ENCODE peak calls at places on chromosomes 4 and X, in four cellular contexts. One of them, this sample, is unnamed.

GRCh38 chr4:91812319-91812718 is 491.4 kb upstream of the GRID2 start:
- DNase-seq in GM12878: no peak
- DNase-seq in SK-N-SH: no peak
- DNase-seq in HepG2: no peak
- DNase-seq in this sample: no peak

GRCh38 chrX:78199851-78200250 is 60.4 kb upstream of the TAF9B start:
- DNase-seq in GM12878: no peak
- DNase-seq in SK-N-SH: peak; percentile 43
- DNase-seq in HepG2: peak; percentile 31
- DNase-seq in this sample: no peak

GRCh38 chr4:121950212-121950679 is 1.6 kb downstream of the TRPC3 start:
- DNase-seq in GM12878: no peak
- DNase-seq in SK-N-SH: peak; percentile 86
- DNase-seq in HepG2: peak; percentile 20
- DNase-seq in this sample: peak; percentile 99

GRCh38 chrX:123846598-123847038 is 13.2 kb upstream of the XIAP start:
- DNase-seq in GM12878: no peak
- DNase-seq in SK-N-SH: no peak
- DNase-seq in HepG2: no peak
- DNase-seq in this sample: no peak

GRCh38 chrX:49171752-49172279 is at the start of gene PLP2:
- DNase-seq in GM12878: no peak
- DNase-seq in SK-N-SH: peak; percentile 76
- DNase-seq in HepG2: no peak
- DNase-seq in this sample: no peak

GRCh38 chr4:156763511-156763910 is 208.1 kb downstream of the PDGFC start:
- DNase-seq in GM12878: no peak
- DNase-seq in SK-N-SH: peak; percentile 2
- DNase-seq in HepG2: no peak
- DNase-seq in this sample: no peak

GRCh38 chrX:2707334-2707760 is 16.3 kb downstream of the CD99 start:
- DNase-seq in GM12878: peak; percentile 95
- DNase-seq in SK-N-SH: peak; percentile 67
- DNase-seq in HepG2: peak; percentile 84
- DNase-seq in this sample: no peak

GRCh38 chr4:108010167-108010566 is 20.5 kb downstream of the HADH start:
- DNase-seq in GM12878: no peak
- DNase-seq in SK-N-SH: no peak
- DNase-seq in HepG2: no peak
- DNase-seq in this sample: no peak

GRCh38 chrX:119073911-119074310 is 1.1 kb downstream of the CT47C1 start:
- DNase-seq in GM12878: no peak
- DNase-seq in SK-N-SH: no peak
- DNase-seq in HepG2: no peak
- DNase-seq in this sample: no peak

GRCh38 chrX:15468036-15468435 is 25.1 kb downstream of the PIR start:
- DNase-seq in GM12878: no peak
- DNase-seq in SK-N-SH: peak; percentile 43
- DNase-seq in HepG2: no peak
- DNase-seq in this sample: no peak

GRCh38 chrX:118448273-118448783 is 47.3 kb upstream of the DOCK11 start:
- DNase-seq in GM12878: no peak
- DNase-seq in SK-N-SH: no peak
- DNase-seq in HepG2: no peak
- DNase-seq in this sample: no peak

GRCh38 chr4:10584042-10584441 is 100.5 kb downstream of the CLNK start:
- DNase-seq in GM12878: peak; percentile 49
- DNase-seq in SK-N-SH: no peak
- DNase-seq in HepG2: peak; percentile 6
- DNase-seq in this sample: no peak

GRCh38 chr4:52657630-52658501 is 1.2 kb downstream of the USP46 start:
- DNase-seq in GM12878: no peak
- DNase-seq in SK-N-SH: peak; percentile 45
- DNase-seq in HepG2: no peak
- DNase-seq in this sample: peak; percentile 70

GRCh38 chr4:52651993-52652672 is 7.0 kb downstream of the USP46 start:
- DNase-seq in GM12878: no peak
- DNase-seq in SK-N-SH: no peak
- DNase-seq in HepG2: no peak
- DNase-seq in this sample: no peak

GRCh38 chr4:52658671-52659015 is 458 bp downstream of the USP46 start:
- DNase-seq in GM12878: no peak
- DNase-seq in SK-N-SH: peak; percentile 79
- DNase-seq in HepG2: no peak
- DNase-seq in this sample: no peak

GRCh38 chr4:52657317-52657629 is 1.8 kb downstream of the USP46 start:
- DNase-seq in GM12878: no peak
- DNase-seq in SK-N-SH: no peak
- DNase-seq in HepG2: no peak
- DNase-seq in this sample: no peak

DNA sequence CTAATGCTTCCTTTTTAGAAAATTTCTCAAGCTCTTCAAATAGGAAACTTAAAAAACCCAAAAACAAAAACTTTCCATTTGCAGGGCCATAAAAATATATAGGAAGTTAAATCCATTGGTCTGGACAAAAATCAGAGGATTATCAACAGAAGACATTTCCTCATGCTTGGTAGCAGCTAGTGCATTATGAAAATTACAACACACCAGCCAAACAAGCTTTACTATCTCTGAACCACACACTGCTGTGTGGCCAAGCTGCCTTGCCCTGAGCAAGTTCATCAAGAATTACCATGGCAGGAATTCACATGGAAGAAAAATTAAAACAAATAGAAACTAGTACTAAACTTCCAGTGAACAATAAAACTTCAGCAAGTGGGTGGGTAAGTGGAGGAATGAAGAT is 3.6 kb downstream of the USP46 start:
- DNase-seq in GM12878: no peak
- DNase-seq in SK-N-SH: no peak
- DNase-seq in HepG2: no peak
- DNase-seq in this sample: no peak
- TF ChIP-seq TCF12 in GM12878: no peak
- TF ChIP-seq TCF12 in SK-N-SH: no peak
- TF ChIP-seq TCF12 in HepG2: no peak
- TF ChIP-seq TCF12 in this sample: no peak

GRCh38 chr4:26611879-26612278 is 28.0 kb downstream of the TBC1D19 start:
- DNase-seq in GM12878: no peak
- DNase-seq in SK-N-SH: no peak
- DNase-seq in HepG2: no peak
- DNase-seq in this sample: no peak
- H2AFZ ChIP-seq in GM12878: no peak overlapping the region
- H2AFZ ChIP-seq in SK-N-SH: no peak overlapping the region
- H2AFZ ChIP-seq in HepG2: no peak overlapping the region
- H2AFZ ChIP-seq in this sample: no peak overlapping the region

DNA sequence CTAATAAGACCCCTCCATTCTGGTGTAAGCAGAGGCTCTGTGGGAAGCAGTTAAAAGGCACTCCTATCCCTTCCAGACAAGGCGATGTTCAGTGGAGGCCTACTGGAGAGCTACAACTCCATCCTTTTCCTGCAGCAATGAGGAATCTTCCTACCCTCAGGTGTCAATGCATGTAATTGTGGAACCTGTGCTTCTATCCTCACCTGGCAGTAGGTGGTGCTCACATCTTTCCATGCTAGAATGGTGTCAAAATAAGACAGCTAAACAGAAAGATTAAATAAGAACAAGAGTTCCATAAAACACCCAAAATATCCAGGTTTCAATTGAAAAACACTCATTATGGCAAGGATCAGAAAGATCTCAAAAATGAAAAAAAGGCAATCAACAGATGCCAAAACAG is 224.6 kb downstream of the IL15 start:
- DNase-seq in GM12878: no peak
- DNase-seq in SK-N-SH: no peak
- DNase-seq in HepG2: no peak
- DNase-seq in this sample: no peak
- TF ChIP-seq TCF12 in GM12878: no peak
- TF ChIP-seq TCF12 in SK-N-SH: no peak
- TF ChIP-seq TCF12 in HepG2: no peak
- TF ChIP-seq TCF12 in this sample: no peak

GRCh38 chrX:18422886-18423285 is 2.5 kb upstream of the CDKL5 start:
- DNase-seq in GM12878: no peak
- DNase-seq in SK-N-SH: no peak
- DNase-seq in HepG2: no peak
- DNase-seq in this sample: no peak
- H2AFZ ChIP-seq in GM12878: no peak overlapping the region
- H2AFZ ChIP-seq in SK-N-SH: no peak overlapping the region
- H2AFZ ChIP-seq in HepG2: no peak overlapping the region
- H2AFZ ChIP-seq in this sample: no peak overlapping the region